ENCODE peak calls at places on chromosomes 12 and 14, in ten cellular contexts. N is CD8-positive, alpha-beta T cell; Z is GM23248; H is pancreas; U is tibial nerve; X is suprapubic skin; E is H9; O is upper lobe of right lung; C is body of pancreas; Y is heart left ventricle. A is an unnamed sample. For H3K27me3 and H3K4me1, the result is how much of the 10 kb centered on the place peaks cover.

GRCh38 chr12:38905480-38906351 is at the start of gene CPNE8:
- DNase-seq in Z (peak), H (peak), E (peak), O (peak), C (peak), U (peak), Y (peak), N (no peak), X (peak), A (peak)

GRCh38 chr12:52975820-52976573 is 27.1 kb downstream of the KRT18 start:
- DNase-seq in N (no peak), U (no peak), E (peak), C (no peak), Z (peak), Y (no peak), O (peak), X (no peak), H (no peak), A (peak)

GRCh38 chr12:91395628-91396027 is 213.0 kb upstream of the DCN start:
- DNase-seq in H (no peak), E (no peak), N (no peak), X (no peak), Z (no peak), C (no peak), O (no peak), U (no peak), Y (no peak), A (no peak)

GRCh38 chr12:112514926-112515642 is 96.3 kb downstream of the PTPN11 start:
- DNase-seq in Y (no peak), E (no peak), X (no peak), H (no peak), N (no peak), C (no peak), U (no peak), Z (peak), O (no peak), A (no peak)

GRCh38 chr14:92546347-92547053 is 32.9 kb downstream of the RIN3 start:
- DNase-seq in Z (peak), U (no peak), O (no peak), X (no peak), Y (no peak), H (no peak), N (no peak), E (no peak), C (no peak), A (no peak)

GRCh38 chr12:124709722-124710656 is 142.6 kb upstream of the NCOR2 start:
- DNase-seq in X (no peak), O (no peak), U (peak), C (no peak), H (no peak), E (no peak), N (no peak), Y (no peak), Z (peak), A (no peak)

GRCh38 chr12:65098364-65098763 is 22.7 kb downstream of the WIF1 start:
- DNase-seq in X (no peak), U (no peak), C (no peak), E (no peak), Z (peak), N (no peak), O (no peak), H (no peak), Y (no peak), A (no peak)

GRCh38 chr12:6952121-6952859 is 1.1 kb downstream of the PTPN6 start:
- DNase-seq in O (peak), E (no peak), Z (no peak), U (no peak), C (no peak), Y (peak), H (peak), N (no peak), X (peak), A (peak)

GRCh38 chr14:24187538-24187915 is 1.1 kb downstream of the IPO4 start:
- DNase-seq in U (no peak), E (no peak), Y (no peak), C (no peak), H (peak), Z (no peak), O (peak), X (no peak), N (no peak), A (peak)

GRCh38 chr12:108400060-108400459 is 60.9 kb upstream of the CMKLR1 start:
- DNase-seq in N (no peak), Z (no peak), E (no peak), X (no peak), O (no peak), Y (no peak), U (no peak), C (no peak), H (no peak), A (no peak)

GRCh38 chr12:93616584-93617101 is 44.2 kb downstream of the SOCS2 start:
- DNase-seq in H (no peak), C (no peak), O (no peak), U (no peak), E (peak), Z (peak), N (no peak), X (no peak), Y (no peak), A (no peak)

GRCh38 chr14:63045612-63046320 is 508 bp upstream of the KCNH5 start:
- DNase-seq in Z (peak), E (peak), N (no peak), H (peak), C (peak), X (no peak), O (peak), U (no peak), Y (peak), A (no peak)

GRCh38 chr12:89059721-89060120 is 292.6 kb downstream of the DUSP6 start:
- DNase-seq in U (no peak), H (no peak), C (no peak), E (no peak), O (no peak), Z (no peak), N (no peak), X (no peak), Y (no peak), A (no peak)

GRCh38 chr12:59660921-59661597 is 65.2 kb downstream of the SLC16A7 start:
- DNase-seq in H (no peak), O (no peak), Y (no peak), Z (no peak), C (no peak), U (no peak), N (no peak), E (no peak), X (no peak), A (no peak)

GRCh38 chr12:108823804-108824203 is 33.6 kb downstream of the SSH1 start:
- DNase-seq in U (no peak), X (no peak), E (no peak), N (no peak), Z (no peak), H (no peak), O (no peak), Y (no peak), C (no peak), A (peak)

GRCh38 chr12:78359530-78359929 is 505.0 kb upstream of the SYT1 start:
- DNase-seq in Z (peak), U (no peak), Y (no peak), H (no peak), X (no peak), C (peak), E (no peak), N (no peak), O (no peak), A (peak)

GRCh38 chr14:77882098-77882497 is 82.2 kb downstream of the ADCK1 start:
- DNase-seq in E (no peak), O (no peak), C (peak), Z (peak), X (no peak), Y (peak), H (no peak), U (no peak), N (no peak), A (peak)

GRCh38 chr12:8823565-8824300 is 1.3 kb downstream of the A2ML1 start:
- DNase-seq in Z (peak), C (peak), N (no peak), U (peak), E (peak), O (no peak), H (no peak), X (no peak), Y (no peak), A (no peak)

GRCh38 chr12:105331805-105332251 is 1.3 kb downstream of the C12orf75 start:
- DNase-seq in C (no peak), E (peak), H (no peak), X (no peak), U (no peak), Y (no peak), Z (peak), N (no peak), O (no peak), A (no peak)

DNA sequence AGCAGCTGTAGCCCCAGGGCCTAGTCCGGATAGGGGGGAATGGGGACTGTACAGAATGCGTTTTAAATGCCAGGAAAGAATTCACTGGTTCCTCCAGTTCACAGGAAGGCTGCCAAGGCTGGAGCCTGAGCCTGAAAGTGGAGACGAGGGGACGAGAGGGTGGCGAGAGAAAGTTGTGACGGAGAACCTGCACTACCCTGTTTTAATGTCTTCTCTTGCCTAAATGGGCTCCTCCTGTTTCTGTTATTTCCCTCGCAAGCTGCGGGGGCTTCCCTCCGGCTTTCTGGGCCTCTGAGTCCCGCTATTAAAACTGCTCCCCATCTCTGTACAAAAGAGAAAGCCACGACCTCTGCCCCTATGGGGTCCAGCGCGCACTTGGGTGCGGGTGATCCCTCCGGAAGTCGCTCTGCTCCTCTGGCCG is 4.5 kb downstream of the C1QL4 start:
- DNase-seq in U (no peak), N (no peak), E (no peak), Y (no peak), O (peak), Z (no peak), X (no peak), H (no peak), C (no peak), A (no peak)
- H3K27me3 ChIP-seq in U (under half), N (under half), E (under half), Y (under half), O (under half), Z (under half), X (under half), H (under half), C (under half), A (under half)

GRCh38 chr14:102373110-102373509 is 10.4 kb downstream of the TECPR2 start:
- DNase-seq in Z (no peak), H (no peak), C (no peak), Y (no peak), O (no peak), E (no peak), U (no peak), N (no peak), X (no peak), A (no peak)

GRCh38 chr14:102378830-102379229 is 16.1 kb downstream of the TECPR2 start:
- DNase-seq in N (no peak), C (no peak), X (no peak), E (no peak), H (no peak), U (no peak), Y (no peak), O (no peak), Z (no peak), A (no peak)

GRCh38 chr14:102374264-102374663 is 11.5 kb downstream of the TECPR2 start:
- DNase-seq in U (no peak), Z (no peak), O (no peak), N (no peak), E (no peak), H (no peak), X (no peak), Y (no peak), C (no peak), A (no peak)

GRCh38 chr14:102377696-102378095 is 15.0 kb downstream of the TECPR2 start:
- DNase-seq in U (no peak), N (no peak), O (no peak), C (no peak), Y (no peak), X (no peak), H (no peak), E (no peak), Z (no peak), A (no peak)

DNA sequence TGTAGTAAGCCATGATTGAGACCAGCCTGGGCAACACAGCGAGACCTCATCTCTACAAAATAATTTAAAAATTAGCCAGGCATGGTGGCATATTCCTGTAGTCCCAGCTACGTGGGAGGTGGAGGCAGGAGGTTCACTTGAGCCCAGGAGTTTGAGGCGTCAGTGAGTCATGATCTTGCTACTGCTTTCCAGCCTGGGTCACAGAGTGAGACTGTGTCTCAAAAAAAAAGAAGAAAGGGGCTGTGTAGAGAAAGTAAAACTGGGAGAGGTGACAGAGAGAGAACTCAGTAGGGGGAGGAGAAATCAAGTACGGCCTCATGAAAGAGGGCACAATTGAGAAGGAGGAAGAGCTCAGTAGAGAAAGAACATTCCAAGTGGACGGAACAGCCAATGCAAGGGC is 12.4 kb downstream of the TECPR2 start:
- DNase-seq in X (no peak), O (no peak), U (no peak), N (no peak), Z (no peak), C (no peak), H (no peak), E (no peak), Y (no peak), A (no peak)
- H3K4me1 ChIP-seq in X (under half), O (under half), U (under half), N (under half), Z (under half), C (under half), H (under half), E (under half), Y (under half), A (under half)

DNA sequence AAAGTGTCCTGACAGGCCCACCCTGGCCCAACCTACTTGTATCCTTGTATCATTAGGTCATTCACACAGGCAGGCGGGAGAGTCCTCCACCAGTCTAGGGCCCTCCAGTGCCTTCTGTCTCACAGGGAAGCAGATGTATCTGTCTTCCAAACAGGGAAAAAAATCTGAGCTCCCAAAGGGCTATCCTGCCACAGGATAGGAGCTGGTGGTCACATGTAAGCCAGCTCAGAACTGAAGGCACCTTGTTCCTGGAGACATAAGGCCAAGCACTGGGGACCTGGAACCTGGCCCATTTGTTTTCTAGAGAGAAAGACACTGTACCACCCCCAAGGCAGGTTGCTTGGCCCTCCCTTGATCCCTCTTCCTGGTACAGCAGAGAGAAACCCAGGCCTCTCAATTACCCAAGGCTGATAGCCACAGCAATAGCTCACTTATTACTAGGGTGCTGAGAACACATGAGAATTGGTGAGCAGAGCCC is 19.4 kb upstream of the PLEKHH1 start:
- DNase-seq in X (no peak), E (no peak), C (peak), H (no peak), Y (no peak), O (no peak), Z (no peak), U (peak), N (no peak), A (no peak)
- H3K27me3 ChIP-seq in X (under half), E (under half), C (under half), H (under half), Y (under half), O (under half), Z (under half), U (under half), N (under half), A (under half)

GRCh38 chr12:14190694-14191093 is 174.8 kb upstream of the ATF7IP start:
- DNase-seq in X (no peak), Z (no peak), Y (no peak), U (no peak), N (no peak), C (no peak), E (no peak), O (no peak), H (no peak), A (no peak)
- H3K4me1 ChIP-seq in X (under half), Z (under half), Y (under half), U (under half), N (under half), C (under half), E (under half), O (under half), H (under half), A (under half)

GRCh38 chr14:22283000-22283399 is 306.0 kb downstream of the DAD1 start:
- DNase-seq in X (no peak), N (no peak), U (no peak), E (no peak), H (no peak), Y (no peak), Z (no peak), O (no peak), C (no peak), A (no peak)
- H3K27me3 ChIP-seq in X (under half), N (under half), U (under half), E (under half), H (under half), Y (under half), Z (under half), O (under half), C (under half), A (under half)

DNA sequence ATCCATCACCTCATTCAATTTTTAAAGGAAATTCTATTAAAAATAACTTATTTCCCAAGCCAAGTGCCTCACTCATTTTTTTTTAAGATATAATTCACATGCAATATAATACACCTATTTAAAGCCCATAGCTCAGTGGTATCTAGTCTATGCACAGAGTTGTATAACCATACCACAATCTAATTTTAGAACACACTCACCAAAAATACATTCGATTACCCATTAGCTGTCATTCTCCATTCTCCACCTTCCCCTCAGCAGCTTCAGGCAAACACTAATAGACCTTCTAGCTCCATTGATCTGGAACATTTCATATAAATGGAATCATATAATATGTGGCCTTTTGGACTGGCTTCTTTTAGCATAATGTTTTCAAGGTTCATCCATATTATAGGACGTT is 49.5 kb downstream of the CLMN start:
- DNase-seq in E (no peak), O (no peak), U (no peak), Z (no peak), N (no peak), C (no peak), H (no peak), X (no peak), Y (no peak), A (no peak)
- H3K4me1 ChIP-seq in E (under half), O (under half), U (under half), Z (under half), N (under half), C (under half), H (under half), X (under half), Y (under half), A (under half)

GRCh38 chr14:103186894-103187586 is 63.8 kb downstream of the TNFAIP2 start:
- DNase-seq in E (peak), O (peak), C (peak), H (no peak), N (no peak), U (no peak), Z (no peak), X (no peak), Y (no peak), A (no peak)

GRCh38 chr14:103188691-103189480 is 65.6 kb downstream of the TNFAIP2 start:
- DNase-seq in X (no peak), H (peak), N (no peak), C (peak), O (peak), E (peak), Y (peak), U (no peak), Z (peak), A (peak)

GRCh38 chr14:103189481-103190470 is 66.5 kb downstream of the TNFAIP2 start:
- DNase-seq in E (no peak), X (no peak), N (no peak), Z (no peak), H (peak), C (no peak), O (no peak), U (no peak), Y (no peak), A (no peak)

GRCh38 chr14:103186241-103186835 is 63.1 kb downstream of the TNFAIP2 start:
- DNase-seq in E (no peak), Y (no peak), O (peak), N (no peak), C (no peak), H (no peak), X (no peak), Z (no peak), U (no peak), A (no peak)

DNA sequence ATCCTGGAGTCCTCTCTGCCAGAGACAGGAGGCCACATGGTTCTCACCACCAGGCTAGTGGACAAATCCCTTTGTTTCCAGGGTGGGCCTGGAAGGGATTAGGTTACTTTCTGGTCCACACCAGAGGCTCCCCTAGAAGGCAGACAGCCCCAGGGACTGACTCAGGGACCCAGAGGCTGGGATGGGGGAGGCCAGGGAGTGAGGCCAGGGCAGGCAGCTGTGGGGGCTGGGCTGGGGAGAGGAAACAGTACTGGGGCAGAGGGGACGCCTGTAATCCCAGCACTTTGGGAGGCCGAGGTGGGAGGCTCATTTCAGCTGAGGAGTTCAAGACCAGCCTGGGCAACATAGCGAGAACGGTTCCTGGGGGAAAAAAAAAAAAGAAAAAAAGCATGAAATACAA is 64.7 kb downstream of the TNFAIP2 start:
- DNase-seq in O (no peak), N (no peak), Y (no peak), E (no peak), Z (no peak), U (no peak), X (no peak), C (no peak), H (no peak), A (no peak)
- H3K27me3 ChIP-seq in O (under half), N (under half), Y (under half), E (under half), Z (under half), U (under half), X (under half), C (under half), H (under half), A (under half)